ENCODE peak calls at places on chromosomes 3 and 15, in nine cellular contexts. Q is ureter; N is activated CD4-positive, alpha-beta memory T cell treated with anti-CD3 and anti-CD28 coated beads for 36 hours; J is BE2C; R is WTC11; W is spleen; F is T-helper 2 cell treated with Interferon-gamma antibody and Interleukin-4, amounts not matched to agents 5 μg/mL and 100 μg/mL, for 36 hours; C is thoracic aorta; M is tibial artery. V is an unnamed sample.
A peak's percentile ranks its signal among the peaks of the same experiment; 100 is the strongest.

GRCh38 chr3:142863965-142864924 is 24.6 kb downstream of the PCOLCE2 start:
- DNase-seq in Q (no peak), N (no peak), J (no peak), R (no peak), W (no peak), F (no peak), C (no peak), M (no peak), V (no peak)

GRCh38 chr15:95609096-95609495 is 721.4 kb upstream of the NR2F2 start:
- DNase-seq in Q (no peak), N (no peak), J (no peak), R (no peak), W (no peak), F (no peak), C (no peak), M (no peak), V (no peak)

GRCh38 chr15:70033529-70034140 is 64.1 kb downstream of the TLE3 start:
- DNase-seq in Q (no peak), N (no peak), J (peak; percentile 85), R (no peak), W (peak; percentile 70), F (no peak), C (no peak), M (no peak), V (no peak)

GRCh38 chr3:38573606-38574005 is 75.9 kb downstream of the SCN5A start:
- DNase-seq in Q (no peak), N (peak; percentile 3), J (no peak), R (no peak), W (peak; percentile 38), F (no peak), C (no peak), M (peak; percentile 4), V (peak; percentile 42)

GRCh38 chr15:36863551-36863950 is 236.8 kb downstream of the MEIS2 start:
- DNase-seq in Q (no peak), N (no peak), J (no peak), R (no peak), W (no peak), F (no peak), C (no peak), M (no peak), V (no peak)

GRCh38 chr3:98966862-98967554 is 65.5 kb upstream of the DCBLD2 start:
- DNase-seq in Q (no peak), N (no peak), J (no peak), R (no peak), W (no peak), F (no peak), C (no peak), M (no peak), V (no peak)

GRCh38 chr3:100900671-100901070 is 92.5 kb downstream of the ABI3BP start:
- DNase-seq in Q (no peak), N (no peak), J (no peak), R (no peak), W (no peak), F (no peak), C (no peak), M (no peak), V (no peak)

GRCh38 chr15:70251246-70251990 is 153.7 kb upstream of the TLE3 start:
- DNase-seq in Q (no peak), N (no peak), J (no peak), R (no peak), W (peak; percentile 69), F (no peak), C (no peak), M (no peak), V (no peak)

GRCh38 chr3:99172736-99173657 is 271.5 kb upstream of the DCBLD2 start:
- DNase-seq in Q (peak; percentile 59), N (peak; percentile 39), J (peak; percentile 63), R (peak; percentile 71), W (no peak), F (no peak), C (peak; percentile 23), M (peak; percentile 51), V (peak; percentile 62)

GRCh38 chr3:29694783-29695182 is 413.9 kb downstream of the RBMS3 start:
- DNase-seq in Q (no peak), N (no peak), J (no peak), R (no peak), W (no peak), F (no peak), C (no peak), M (no peak), V (no peak)

GRCh38 chr15:75024102-75024636 is 779 bp downstream of the PPCDC start:
- DNase-seq in Q (no peak), N (peak; percentile 20), J (no peak), R (no peak), W (no peak), F (no peak), C (no peak), M (no peak), V (no peak)

GRCh38 chr15:99090011-99090699 is 14.7 kb upstream of the SYNM start:
- DNase-seq in Q (no peak), N (peak; percentile 29), J (no peak), R (no peak), W (no peak), F (no peak), C (no peak), M (no peak), V (peak; percentile 54)

GRCh38 chr15:42139596-42139995 is 16.8 kb downstream of the PLA2G4F start:
- DNase-seq in Q (peak; percentile 38), N (no peak), J (no peak), R (no peak), W (no peak), F (no peak), C (no peak), M (no peak), V (peak; percentile 40)

GRCh38 chr3:158456114-158456513 is 114.9 kb upstream of the MLF1 start:
- DNase-seq in Q (no peak), N (no peak), J (no peak), R (no peak), W (no peak), F (no peak), C (no peak), M (no peak), V (no peak)

GRCh38 chr3:76668653-76669052 is 371.2 kb upstream of the ROBO2 start:
- DNase-seq in Q (no peak), N (no peak), J (no peak), R (no peak), W (no peak), F (no peak), C (no peak), M (no peak), V (no peak)

GRCh38 chr15:94235681-94236080 is 4.3 kb downstream of the MCTP2 start:
- DNase-seq in Q (no peak), N (no peak), J (no peak), R (no peak), W (no peak), F (no peak), C (no peak), M (no peak), V (no peak)

GRCh38 chr3:64321747-64322146 is 96.5 kb upstream of the PRICKLE2 start:
- DNase-seq in Q (no peak), N (no peak), J (no peak), R (no peak), W (no peak), F (no peak), C (no peak), M (no peak), V (no peak)

GRCh38 chr3:89504432-89504831 is 397.0 kb downstream of the EPHA3 start:
- DNase-seq in Q (no peak), N (no peak), J (no peak), R (no peak), W (no peak), F (no peak), C (no peak), M (no peak), V (no peak)

GRCh38 chr15:65856821-65857455 is 12.4 kb upstream of the RAB11A start:
- DNase-seq in Q (peak; percentile 64), N (peak; percentile 85), J (peak; percentile 77), R (peak; percentile 83), W (peak; percentile 90), F (peak; percentile 56), C (peak; percentile 32), M (peak; percentile 75), V (no peak)